ENCODE peak calls at places on chromosome 1, in four cellular contexts. X is activated T-helper 1 cell treated with anti-CD3 and anti-CD28 coated beads, Interleukin-2, amount 50 U/mL, for 16 hours; Y is GM04503; N is left ventricle myocardium inferior. E is an unnamed sample.

GRCh38 chr1:182087951-182088350 is 26.4 kb upstream of the ZNF648 start:
- DNase-seq in N (no peak), Y (no peak), X (no peak), E (peak; percentile 62)

GRCh38 chr1:50488403-50488802 is 65.2 kb upstream of the DMRTA2 start:
- DNase-seq in X (no peak), N (no peak), Y (no peak), E (no peak)

GRCh38 chr1:1041092-1041503 is 21.2 kb downstream of the AGRN start:
- DNase-seq in Y (no peak), N (no peak), X (no peak), E (no peak)

GRCh38 chr1:64915381-64916274 is 50.7 kb downstream of the JAK1 start:
- DNase-seq in Y (no peak), X (no peak), N (no peak), E (peak; percentile 64)

GRCh38 chr1:151710187-151710586 is 6.4 kb downstream of the CELF3 start:
- DNase-seq in Y (no peak), X (no peak), N (no peak), E (peak; percentile 46)

GRCh38 chr1:246210751-246211150 is 296.3 kb downstream of the SMYD3 start:
- DNase-seq in X (no peak), Y (no peak), N (no peak), E (peak; percentile 18)

GRCh38 chr1:27382950-27383627 is at the start of gene CD164L2:
- DNase-seq in N (no peak), X (no peak), Y (no peak), E (peak; percentile 52)

GRCh38 chr1:22365331-22366295 is 86.0 kb upstream of the ZBTB40 start:
- DNase-seq in X (no peak), N (no peak), Y (no peak), E (no peak)

GRCh38 chr1:235503333-235504121 is 725 bp downstream of the B3GALNT2 start:
- DNase-seq in N (peak; percentile 63), Y (no peak), X (no peak), E (peak; percentile 56)

E was measured in Calu3.